ENCODE peak calls at places on chromosomes 6 and 20, in six cellular contexts. Z, P, V, T, R and O are unnamed samples.

GRCh38 chr6:24524801-24525200 is 30.0 kb downstream of the ALDH5A1 start:
- DNase-seq in Z (no peak), T (peak), P (no peak), R (peak), V (peak), O (peak)

GRCh38 chr6:166996406-166996805 is 2.8 kb upstream of the CEP43 start:
- DNase-seq in Z (no peak), T (no peak), V (peak), R (no peak), P (no peak), O (peak)

GRCh38 chr6:46186583-46186982 is 15.8 kb upstream of the ENPP5 start:
- DNase-seq in T (no peak), P (no peak), V (no peak), Z (no peak), R (no peak), O (peak)

GRCh38 chr6:89411269-89412070 is 603 bp downstream of the RRAGD start:
- DNase-seq in V (no peak), T (peak), Z (peak), P (peak), R (peak), O (no peak)

GRCh38 chr6:41306187-41306854 is 19.8 kb upstream of the TREM1 start:
- DNase-seq in Z (no peak), V (peak), P (no peak), T (peak), R (peak), O (peak)

GRCh38 chr6:80319286-80319685 is 212.8 kb downstream of the BCKDHB start:
- DNase-seq in Z (no peak), T (no peak), P (no peak), V (peak), R (no peak), O (no peak)

GRCh38 chr6:15962449-15962764 is 166.5 kb upstream of the MYLIP start:
- DNase-seq in V (peak), P (no peak), R (peak), T (peak), Z (no peak), O (peak)

GRCh38 chr20:15976047-15976731 is 597.1 kb downstream of the KIF16B start:
- DNase-seq in V (no peak), R (no peak), T (no peak), Z (no peak), P (no peak), O (peak)

GRCh38 chr20:52493177-52493711 is 301.7 kb upstream of the ZFP64 start:
- DNase-seq in R (no peak), Z (no peak), P (no peak), V (peak), T (peak), O (peak)

GRCh38 chr6:108133594-108134179 is 32.1 kb upstream of the NR2E1 start:
- DNase-seq in T (peak), P (peak), Z (peak), R (no peak), V (peak), O (peak)

GRCh38 chr6:2108700-2109306 is 136.6 kb downstream of the GMDS start:
- DNase-seq in Z (no peak), T (peak), R (no peak), P (no peak), V (no peak), O (peak)

GRCh38 chr6:103516336-103516735 is 1343.4 kb downstream of the HACE1 start:
- DNase-seq in T (no peak), P (no peak), Z (no peak), V (no peak), R (no peak), O (no peak)
- TF ChIP-seq CTCF in T (no peak), P (no peak), Z (no peak), V (no peak), R (no peak), O (no peak)

DNA sequence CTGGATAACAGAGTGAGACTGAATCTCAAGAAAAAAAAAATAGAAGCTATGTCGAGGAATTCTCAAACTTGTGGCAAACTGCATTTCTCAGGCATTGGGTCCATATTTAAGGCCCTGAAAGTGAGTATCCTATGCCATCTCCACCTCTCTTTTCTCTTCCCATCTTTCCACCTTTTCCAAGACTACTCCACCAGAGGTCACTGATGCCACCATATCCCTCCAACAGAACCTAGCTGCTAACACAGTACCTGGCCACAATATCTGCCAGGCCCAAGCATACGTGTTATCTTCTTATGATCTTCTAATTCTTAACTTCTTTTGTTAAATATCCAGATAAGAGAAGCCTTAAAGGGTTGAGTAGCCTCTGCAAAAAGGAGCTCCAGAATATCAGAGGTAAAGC is 8.2 kb upstream of the ADGRF4 start:
- DNase-seq in Z (no peak), R (no peak), V (no peak), P (no peak), T (no peak), O (no peak)
- TF ChIP-seq CTCF in Z (no peak), R (no peak), V (no peak), P (no peak), T (no peak), O (no peak)

GRCh38 chr20:5088688-5089087 is 31.1 kb downstream of the PCNA start:
- DNase-seq in Z (no peak), T (no peak), V (no peak), P (no peak), R (no peak), O (no peak)
- TF ChIP-seq CTCF in Z (no peak), T (no peak), V (no peak), P (no peak), R (no peak), O (no peak)

DNA sequence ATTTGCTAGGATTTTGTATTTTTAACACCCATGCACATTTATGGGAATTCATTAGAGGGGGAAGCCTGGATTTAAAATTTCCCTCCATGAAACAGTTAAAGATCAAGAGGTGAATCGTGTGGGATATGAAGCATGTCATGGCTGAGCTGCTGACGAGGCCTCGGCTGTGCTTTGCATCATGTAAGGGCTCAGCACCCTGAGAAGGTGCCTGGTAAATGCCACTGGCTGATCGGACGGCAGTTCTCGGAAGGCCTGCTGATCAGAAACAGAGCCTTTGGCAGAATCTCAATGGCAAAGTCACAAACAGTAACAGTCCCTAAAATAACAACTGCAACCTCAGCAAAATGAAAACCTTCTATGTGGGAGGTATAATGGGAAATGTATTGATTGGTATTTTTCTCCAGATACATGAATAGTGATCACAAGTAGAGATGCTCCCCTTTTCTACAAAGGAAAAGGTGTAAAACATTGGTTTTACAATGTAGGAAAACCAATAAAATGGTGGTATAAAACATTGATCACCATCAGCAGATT is 53.0 kb upstream of the FUCA2 start:
- DNase-seq in P (no peak), T (no peak), Z (peak), V (peak), R (no peak), O (no peak)
- TF ChIP-seq CTCF in P (no peak), T (no peak), Z (no peak), V (no peak), R (no peak), O (no peak)

GRCh38 chr20:56843386-56843785 is 214.3 kb downstream of the TFAP2C start:
- DNase-seq in Z (no peak), V (no peak), R (no peak), T (no peak), P (no peak), O (no peak)

GRCh38 chr20:56842086-56842485 is 213.0 kb downstream of the TFAP2C start:
- DNase-seq in V (no peak), T (no peak), P (no peak), Z (no peak), R (no peak), O (no peak)

GRCh38 chr20:56845546-56846081 is 216.5 kb downstream of the TFAP2C start:
- DNase-seq in R (no peak), V (no peak), Z (no peak), T (no peak), P (no peak), O (no peak)

GRCh38 chr20:56841346-56841908 is 212.3 kb downstream of the TFAP2C start:
- DNase-seq in T (no peak), P (no peak), Z (no peak), V (no peak), R (no peak), O (no peak)

DNA sequence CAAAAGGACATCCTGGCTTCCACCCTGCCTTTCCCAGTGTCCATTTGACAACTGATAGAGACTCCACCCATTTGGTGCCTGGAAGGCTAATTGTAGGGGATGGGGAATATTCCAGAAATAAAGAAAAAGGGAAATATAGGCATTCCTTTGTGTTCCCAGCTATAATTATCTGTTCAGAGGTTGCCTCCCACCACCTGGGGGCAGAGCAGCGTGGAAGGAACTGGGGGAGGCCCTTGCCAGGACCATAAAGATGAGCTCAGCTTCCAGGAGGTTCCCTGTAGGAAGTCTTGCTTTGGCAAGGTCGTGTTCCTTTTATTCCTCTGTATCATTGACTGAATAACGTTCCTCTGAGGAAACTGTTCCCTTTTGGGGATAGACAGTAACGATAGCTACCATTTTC is 214.7 kb downstream of the TFAP2C start:
- DNase-seq in T (peak), R (no peak), V (no peak), Z (no peak), P (no peak), O (peak)
- TF ChIP-seq CTCF in T (peak), R (no peak), V (no peak), Z (no peak), P (no peak), O (peak)

DNA sequence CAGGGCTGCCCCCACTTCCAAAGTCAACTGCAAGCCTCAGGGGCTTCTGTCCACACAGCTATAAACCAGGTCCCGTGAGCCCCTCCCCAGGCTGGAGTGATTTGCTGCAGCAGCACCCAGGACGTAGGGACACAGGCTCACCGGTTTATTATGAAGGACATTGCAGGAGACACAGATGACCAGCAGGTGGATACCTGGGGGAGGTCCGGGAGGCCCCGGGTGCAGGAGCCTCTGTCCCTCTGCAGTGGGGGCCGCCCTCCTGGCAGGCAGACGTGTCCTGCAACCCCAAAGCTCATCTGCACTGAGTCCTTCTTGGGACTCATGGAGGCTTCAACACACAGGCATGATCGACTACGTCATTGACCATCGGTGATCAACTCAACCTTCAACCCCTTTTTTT is 14.5 kb upstream of the NTSR1 start:
- DNase-seq in Z (no peak), R (no peak), T (no peak), V (no peak), P (no peak), O (no peak)
- TF ChIP-seq CTCF in Z (no peak), R (no peak), T (no peak), V (no peak), P (no peak), O (no peak)

GRCh38 chr20:51318058-51318960 is 224.2 kb downstream of the NFATC2 start:
- DNase-seq in Z (peak), T (peak), R (no peak), V (no peak), P (no peak), O (peak)
- TF ChIP-seq CTCF in Z (peak), T (peak), R (peak), V (peak), P (peak), O (peak)

GRCh38 chr6:140915001-140915950 is 1217.4 kb upstream of the GJE1 start:
- DNase-seq in T (peak), R (no peak), V (peak), P (no peak), Z (no peak), O (peak)
- TF ChIP-seq CTCF in T (peak), R (no peak), V (peak), P (no peak), Z (peak), O (peak)